ENCODE peak calls at places on chromosomes 5 and 9, in eight cellular contexts. B, U, T, F, Q, S, H and K are unnamed samples.

GRCh38 chr5:957730-958485 is 50.7 kb upstream of the NKD2 start:
- DNase-seq in S (no peak), T (no peak), B (no peak), Q (no peak), U (no peak), F (no peak), H (no peak), K (no peak)

GRCh38 chr9:137379761-137380161 is 43.2 kb downstream of the EXD3 start:
- DNase-seq in Q (no peak), B (no peak), F (no peak), U (no peak), T (no peak), H (no peak), S (no peak), K (no peak)

GRCh38 chr5:150498501-150498900 is 9.4 kb upstream of the NDST1 start:
- DNase-seq in T (peak; percentile 58), S (no peak), Q (no peak), U (peak; percentile 49), F (no peak), H (no peak), B (no peak), K (no peak)

GRCh38 chr5:148791334-148791667 is 35.1 kb upstream of the ADRB2 start:
- DNase-seq in S (peak; percentile 70), B (no peak), Q (no peak), H (no peak), F (no peak), U (no peak), T (no peak), K (no peak)

GRCh38 chr5:73938280-73938937 is 312.4 kb downstream of the ARHGEF28 start:
- DNase-seq in S (peak; percentile 99), F (no peak), B (no peak), U (no peak), H (peak; percentile 80), T (no peak), Q (no peak), K (no peak)

GRCh38 chr5:160061770-160062169 is 52.8 kb downstream of the TTC1 start:
- DNase-seq in Q (no peak), S (no peak), T (peak; percentile 62), U (no peak), H (no peak), B (no peak), F (no peak), K (no peak)

GRCh38 chr5:84706678-84707641 is 322.3 kb upstream of the EDIL3 start:
- DNase-seq in U (no peak), S (no peak), Q (no peak), T (no peak), H (no peak), F (no peak), B (no peak), K (no peak)

GRCh38 chr9:94933429-94933828 is 206.9 kb downstream of the AOPEP start:
- DNase-seq in U (no peak), H (no peak), B (no peak), Q (no peak), F (no peak), S (peak; percentile 79), T (no peak), K (no peak)

GRCh38 chr9:134365791-134366222 is 39.6 kb downstream of the RXRA start:
- DNase-seq in Q (peak; percentile 70), F (no peak), H (no peak), S (peak; percentile 29), B (peak; percentile 36), U (no peak), T (peak; percentile 41), K (no peak)

GRCh38 chr5:152838241-152838786 is 433.2 kb upstream of the NMUR2 start:
- DNase-seq in T (no peak), U (no peak), B (peak; percentile 17), S (no peak), F (no peak), H (no peak), Q (no peak), K (no peak)

GRCh38 chr9:73165911-73166310 is 14.2 kb downstream of the ANXA1 start:
- DNase-seq in S (no peak), F (no peak), T (no peak), U (no peak), B (no peak), H (no peak), Q (no peak), K (no peak)

GRCh38 chr9:101037433-101037832 is 8.9 kb downstream of the PLPPR1 start:
- DNase-seq in F (no peak), B (no peak), Q (no peak), T (no peak), H (no peak), U (no peak), S (no peak), K (no peak)

GRCh38 chr5:156815988-156816599 is 34.0 kb upstream of the PPP1R2B start:
- DNase-seq in H (no peak), F (peak; percentile 69), T (peak; percentile 66), B (peak; percentile 36), U (peak; percentile 22), Q (no peak), S (peak; percentile 5), K (no peak)

GRCh38 chr5:8418049-8418426 is 549.1 kb downstream of the MTRR start:
- DNase-seq in Q (no peak), T (no peak), S (no peak), H (no peak), B (no peak), F (no peak), U (no peak), K (no peak)

GRCh38 chr9:92983984-92984589 is 36.8 kb downstream of the FGD3 start:
- DNase-seq in H (no peak), S (no peak), T (no peak), Q (no peak), F (peak; percentile 57), U (no peak), B (no peak), K (no peak)

GRCh38 chr9:118644066-118644465 is 725.2 kb downstream of the BRINP1 start:
- DNase-seq in S (peak; percentile 0), Q (no peak), B (no peak), U (no peak), H (no peak), F (no peak), T (no peak), K (no peak)

GRCh38 chr5:151751091-151751490 is 7.3 kb downstream of the ATOX1 start:
- DNase-seq in S (no peak), H (no peak), B (no peak), F (no peak), T (no peak), U (no peak), Q (no peak), K (no peak)

GRCh38 chr9:89482950-89483349 is 15.0 kb downstream of the SEMA4D start:
- DNase-seq in S (no peak), U (no peak), T (no peak), F (no peak), B (no peak), Q (no peak), H (no peak), K (no peak)

GRCh38 chr5:59525957-59526356 is 367.6 kb downstream of the PDE4D start:
- DNase-seq in B (no peak), Q (no peak), U (no peak), H (peak; percentile 4), S (peak; percentile 89), F (no peak), T (no peak), K (no peak)

GRCh38 chr5:78065663-78066062 is 228.8 kb downstream of the AP3B1 start:
- DNase-seq in U (no peak), F (peak; percentile 69), S (no peak), T (peak; percentile 49), B (no peak), H (no peak), Q (no peak), K (no peak)
- H3K27me3 ChIP-seq in U (no peaks in the 10 kb centered on the region), F (no peaks in the 10 kb centered on the region), S (no peaks in the 10 kb centered on the region), T (no peaks in the 10 kb centered on the region), B (no peaks in the 10 kb centered on the region), H (no peaks in the 10 kb centered on the region), Q (no peaks in the 10 kb centered on the region), K (no peaks in the 10 kb centered on the region)

GRCh38 chr5:4725594-4725993 is 414.5 kb upstream of the ADAMTS16 start:
- DNase-seq in T (no peak), B (no peak), U (no peak), Q (no peak), H (no peak), S (no peak), F (no peak), K (no peak)

GRCh38 chr5:4734348-4734747 is 405.8 kb upstream of the ADAMTS16 start:
- DNase-seq in F (no peak), B (no peak), S (no peak), Q (no peak), T (no peak), U (no peak), H (no peak), K (no peak)

DNA sequence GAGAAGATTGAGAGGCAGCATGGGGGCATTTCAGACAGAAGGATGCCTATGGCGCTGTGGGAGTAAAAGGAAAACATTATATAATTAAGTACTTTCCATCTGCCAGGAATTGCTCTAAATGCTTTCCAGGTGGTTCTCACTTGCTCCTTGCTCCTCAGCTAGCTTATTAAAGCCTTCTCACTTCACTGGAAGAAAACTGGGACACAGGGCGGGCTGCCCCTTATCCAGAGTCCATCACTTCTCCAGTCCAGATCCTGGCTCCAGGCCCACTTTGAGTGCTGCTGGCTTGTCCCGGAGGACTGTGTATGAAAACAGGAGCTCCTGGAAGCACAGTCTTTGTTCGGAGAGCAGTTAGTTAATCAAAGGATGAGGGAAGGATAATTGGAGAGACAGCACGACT is 409.9 kb upstream of the ADAMTS16 start:
- DNase-seq in F (no peak), H (no peak), T (no peak), Q (no peak), S (no peak), U (no peak), B (no peak), K (no peak)
- H3K27me3 ChIP-seq in F (no peaks in the 10 kb centered on the region), H (no peaks in the 10 kb centered on the region), T (no peaks in the 10 kb centered on the region), Q (no peaks in the 10 kb centered on the region), S (no peaks in the 10 kb centered on the region), U (no peaks in the 10 kb centered on the region), B (no peaks in the 10 kb centered on the region), K (no peaks in the 10 kb centered on the region)

GRCh38 chr9:126609711-126610388 is 3.9 kb upstream of the LMX1B start:
- DNase-seq in B (no peak), F (no peak), H (no peak), T (no peak), S (no peak), Q (peak; percentile 20), U (no peak), K (no peak)
- H3K27me3 ChIP-seq in B (peaks cover 97% of the 10 kb centered on the region), F (no peaks in the 10 kb centered on the region), H (peaks cover 69% of the 10 kb centered on the region), T (peaks cover 54% of the 10 kb centered on the region), S (peaks cover 54% of the 10 kb centered on the region), Q (no peaks in the 10 kb centered on the region), U (peaks cover 45% of the 10 kb centered on the region), K (peaks cover 20% of the 10 kb centered on the region)

GRCh38 chr9:22009563-22009867 is 410 bp upstream of the CDKN2B start:
- DNase-seq in U (no peak), F (no peak), H (no peak), S (no peak), T (no peak), Q (no peak), B (no peak), K (no peak)

GRCh38 chr9:22005700-22006605 is 3.2 kb downstream of the CDKN2B start:
- DNase-seq in H (no peak), U (no peak), Q (no peak), F (no peak), S (peak; percentile 62), T (peak; percentile 48), B (no peak), K (no peak)

GRCh38 chr9:22010881-22011625 is 1.9 kb upstream of the CDKN2B start:
- DNase-seq in H (no peak), F (no peak), S (no peak), T (peak; percentile 67), U (peak; percentile 23), Q (no peak), B (peak; percentile 86), K (no peak)

GRCh38 chr9:22005083-22005699 is 3.9 kb downstream of the CDKN2B start:
- DNase-seq in T (peak; percentile 64), B (peak; percentile 13), U (no peak), S (peak; percentile 59), H (no peak), F (no peak), Q (no peak), K (no peak)

GRCh38 chr9:22008662-22009562 is at the start of gene CDKN2B:
- DNase-seq in B (peak; percentile 96), S (peak; percentile 94), Q (peak; percentile 91), T (peak; percentile 95), F (peak; percentile 96), U (peak; percentile 97), H (peak; percentile 92), K (peak; percentile 64)
- H3K27me3 ChIP-seq in B (peaks cover 58% of the 10 kb centered on the region), S (no peaks in the 10 kb centered on the region), Q (no peaks in the 10 kb centered on the region), T (peaks cover 27% of the 10 kb centered on the region), F (no peaks in the 10 kb centered on the region), U (no peaks in the 10 kb centered on the region), H (no peaks in the 10 kb centered on the region), K (peaks cover 49% of the 10 kb centered on the region)